ENCODE peak calls at places on chromosomes 6 and 20, in ten cellular contexts. J is effector CD4-positive, alpha-beta T cell; Y is ureter; R is ovary; C is uterus; G is lower lobe of right lung; X is CD4-positive, alpha-beta T cell; K is fibroblast of the conjunctiva; E is T-helper 17 cell; I is activated CD4-positive, alpha-beta T cell treated with anti-CD3 and anti-CD28 coated beads for 1 hour. V is an unnamed sample.
A peak's percentile ranks its signal among the peaks of the same experiment; 100 is the strongest.

GRCh38 chr6:111361648-111362047 is 121.4 kb downstream of the REV3L start:
- DNase-seq in J (no peak), G (peak; percentile 37), Y (no peak), X (no peak), C (no peak), R (no peak), I (no peak), K (peak; percentile 10), E (no peak), V (no peak)

GRCh38 chr6:138590796-138591709 is 91.8 kb upstream of the NHSL1 start:
- DNase-seq in J (peak; percentile 25), Y (peak; percentile 61), I (no peak), E (no peak), K (peak; percentile 63), X (no peak), R (no peak), C (peak; percentile 48), G (no peak), V (no peak)

GRCh38 chr6:154920502-154921200 is 74.5 kb upstream of the TIAM2 start:
- DNase-seq in I (no peak), E (no peak), Y (no peak), C (no peak), J (no peak), G (no peak), K (no peak), R (no peak), X (no peak), V (no peak)

GRCh38 chr20:36266189-36266588 is 29.9 kb downstream of the AAR2 start:
- DNase-seq in X (no peak), K (no peak), Y (no peak), E (no peak), J (no peak), R (no peak), I (no peak), G (no peak), C (no peak), V (no peak)

GRCh38 chr20:25070821-25071473 is 11.0 kb downstream of the VSX1 start:
- DNase-seq in Y (no peak), E (no peak), K (no peak), J (no peak), C (no peak), X (no peak), R (no peak), I (no peak), G (no peak), V (no peak)

GRCh38 chr6:4950849-4951533 is 52.8 kb downstream of the RPP40 start:
- DNase-seq in Y (no peak), X (no peak), G (no peak), I (no peak), R (no peak), C (no peak), K (no peak), J (no peak), E (no peak), V (no peak)

GRCh38 chr20:24370249-24370648 is 99.2 kb upstream of the SYNDIG1 start:
- DNase-seq in I (no peak), X (no peak), Y (no peak), G (no peak), K (no peak), J (no peak), E (no peak), R (no peak), C (no peak), V (no peak)

GRCh38 chr6:109024368-109024767 is 70.3 kb downstream of the SESN1 start:
- DNase-seq in G (no peak), Y (no peak), C (no peak), X (no peak), I (no peak), R (no peak), K (no peak), E (no peak), J (no peak), V (no peak)

GRCh38 chr6:3370361-3371221 is 86.3 kb downstream of the SLC22A23 start:
- DNase-seq in Y (no peak), E (no peak), K (no peak), G (no peak), R (no peak), X (peak; percentile 34), I (no peak), C (no peak), J (no peak), V (peak; percentile 20)

GRCh38 chr6:16392010-16392409 is 153.6 kb downstream of the GMPR start:
- DNase-seq in G (no peak), K (no peak), I (no peak), X (no peak), E (no peak), Y (no peak), R (no peak), J (no peak), C (no peak), V (no peak)

GRCh38 chr20:49969234-49969633 is 13.5 kb upstream of the SNAI1 start:
- DNase-seq in X (no peak), K (no peak), I (no peak), E (no peak), Y (no peak), G (no peak), J (no peak), R (no peak), C (no peak), V (no peak)

GRCh38 chr6:116087437-116088027 is 13.1 kb upstream of the NT5DC1 start:
- DNase-seq in K (no peak), J (no peak), G (no peak), X (no peak), R (no peak), C (no peak), Y (no peak), E (no peak), I (no peak), V (no peak)

GRCh38 chr6:158633127-158633526 is 11.4 kb downstream of the DYNLT1 start:
- DNase-seq in X (no peak), E (no peak), C (no peak), K (no peak), I (no peak), G (no peak), R (peak; percentile 25), J (no peak), Y (no peak), V (no peak)

GRCh38 chr6:147131728-147132127 is 72.5 kb upstream of the STXBP5 start:
- DNase-seq in G (no peak), J (no peak), X (no peak), E (no peak), R (no peak), Y (no peak), I (no peak), K (peak; percentile 21), C (no peak), V (no peak)

GRCh38 chr20:47358672-47359532 is 2.4 kb upstream of the ZMYND8 start:
- DNase-seq in I (no peak), Y (peak; percentile 92), E (no peak), R (peak; percentile 61), X (no peak), K (peak; percentile 97), J (no peak), G (peak; percentile 84), C (peak; percentile 88), V (no peak)

GRCh38 chr6:15382712-15383111 is 136.8 kb downstream of the JARID2 start:
- DNase-seq in K (no peak), Y (no peak), C (no peak), I (no peak), R (no peak), X (no peak), J (no peak), E (no peak), G (no peak), V (no peak)

GRCh38 chr6:7917729-7918128 is 7.1 kb upstream of the TXNDC5 start:
- DNase-seq in J (no peak), R (no peak), G (no peak), E (no peak), C (no peak), X (no peak), K (no peak), I (no peak), Y (no peak), V (no peak)

GRCh38 chr6:16108996-16109658 is 19.8 kb upstream of the MYLIP start:
- DNase-seq in Y (no peak), R (peak; percentile 73), C (peak; percentile 47), G (peak; percentile 47), K (no peak), J (no peak), I (no peak), E (no peak), X (no peak), V (no peak)

GRCh38 chr6:150485559-150486517 is 113.8 kb upstream of the PLEKHG1 start:
- DNase-seq in Y (peak; percentile 17), E (no peak), C (no peak), K (no peak), G (no peak), X (no peak), R (no peak), J (no peak), I (no peak), V (no peak)

GRCh38 chr6:36634317-36634716 is 40.2 kb downstream of the SRSF3 start:
- DNase-seq in E (no peak), Y (no peak), J (no peak), G (no peak), I (no peak), K (no peak), R (no peak), C (no peak), X (no peak), V (no peak)

GRCh38 chr20:2754426-2754825 is 46.0 kb downstream of the CPXM1 start:
- DNase-seq in X (no peak), R (no peak), J (no peak), K (no peak), C (no peak), I (no peak), E (no peak), G (no peak), Y (no peak), V (no peak)